ENCODE peak calls at places on chromosomes 5 and 9, in nine cellular contexts. A, B, O, E, X, U, F, M and L are unnamed samples.

GRCh38 chr5:169801324-169801777 is 164.3 kb downstream of the DOCK2 start:
- DNase-seq in F (no peak), B (no peak), U (no peak), X (no peak), E (peak), M (peak), A (no peak), O (no peak), L (peak)

GRCh38 chr5:35319231-35320002 is 89.1 kb upstream of the PRLR start:
- DNase-seq in U (peak), F (no peak), M (no peak), X (no peak), A (no peak), O (no peak), E (no peak), B (no peak), L (no peak)

GRCh38 chr5:176810084-176810597 is at the start of gene UNC5A:
- DNase-seq in B (peak), A (peak), F (peak), U (peak), O (peak), X (peak), E (peak), M (peak), L (no peak)

GRCh38 chr5:179870403-179870903 is 11.8 kb upstream of the MRNIP start:
- DNase-seq in O (no peak), B (no peak), F (peak), U (peak), A (no peak), E (no peak), X (peak), M (peak), L (peak)

GRCh38 chr9:87662808-87663528 is 63.0 kb upstream of the CTSL start:
- DNase-seq in M (peak), U (peak), F (peak), B (peak), A (peak), X (peak), E (peak), O (peak), L (no peak)

GRCh38 chr9:87678650-87679355 is 47.1 kb upstream of the CTSL start:
- DNase-seq in X (peak), M (peak), F (peak), O (peak), A (peak), U (peak), E (peak), B (peak), L (peak)

GRCh38 chr5:45604092-45604491 is 92.1 kb downstream of the HCN1 start:
- DNase-seq in B (no peak), O (no peak), M (no peak), A (no peak), U (peak), E (no peak), F (no peak), X (no peak), L (no peak)

GRCh38 chr9:32589083-32589713 is 16.2 kb upstream of the NDUFB6 start:
- DNase-seq in A (peak), U (peak), F (no peak), B (no peak), X (peak), O (peak), E (no peak), M (peak), L (no peak)

GRCh38 chr5:116574682-116575634 is at the start of gene SEMA6A:
- DNase-seq in E (peak), B (peak), X (peak), A (peak), U (peak), M (peak), O (peak), F (peak), L (peak)

GRCh38 chr9:77896269-77897245 is 135.1 kb downstream of the GNAQ start:
- DNase-seq in A (no peak), M (no peak), O (peak), B (peak), U (peak), E (peak), F (peak), X (no peak), L (no peak)

GRCh38 chr9:108953983-108954574 is 19.9 kb downstream of the ABITRAM start:
- DNase-seq in F (no peak), B (peak), O (peak), X (peak), U (peak), A (no peak), M (peak), E (peak), L (peak)

GRCh38 chr5:138832218-138832617 is 42.9 kb downstream of the LRRTM2 start:
- DNase-seq in F (no peak), U (peak), E (no peak), X (no peak), M (no peak), O (no peak), A (no peak), B (no peak), L (no peak)

GRCh38 chr9:69131682-69132081 is 42.4 kb upstream of the TJP2 start:
- DNase-seq in U (peak), M (no peak), A (no peak), F (no peak), B (no peak), X (no peak), O (no peak), E (no peak), L (no peak)

GRCh38 chr5:133200256-133200655 is 148.4 kb downstream of the HSPA4 start:
- DNase-seq in X (no peak), O (no peak), U (no peak), A (no peak), M (no peak), B (no peak), E (no peak), F (no peak), L (no peak)

GRCh38 chr5:14977058-14977640 is 105.6 kb upstream of the ANKH start:
- DNase-seq in A (no peak), X (no peak), B (no peak), M (no peak), U (no peak), E (no peak), F (no peak), O (no peak), L (peak)

GRCh38 chr5:50667079-50667652 is 729 bp downstream of the PARP8 start:
- DNase-seq in U (peak), X (peak), M (peak), F (peak), O (peak), A (no peak), B (peak), E (peak), L (no peak)

GRCh38 chr5:92518318-92518913 is 1062.6 kb downstream of the NR2F1-AS1 start:
- DNase-seq in X (peak), F (no peak), E (peak), B (no peak), O (peak), M (no peak), A (no peak), U (peak), L (no peak)

GRCh38 chr5:143442398-143442797 is 38.9 kb upstream of the NR3C1 start:
- DNase-seq in F (no peak), M (no peak), U (no peak), O (no peak), A (no peak), X (no peak), E (no peak), B (no peak), L (no peak)

GRCh38 chr5:75847561-75848021 is 130.4 kb upstream of the POC5 start:
- DNase-seq in X (no peak), U (no peak), E (no peak), A (no peak), F (no peak), M (no peak), O (no peak), B (no peak), L (no peak)

GRCh38 chr5:174725261-174725990 is 1.0 kb downstream of the MSX2 start:
- DNase-seq in M (no peak), B (no peak), E (no peak), O (no peak), F (no peak), U (no peak), A (no peak), X (peak), L (no peak)

GRCh38 chr5:14036947-14037346 is 92.5 kb upstream of the DNAH5 start:
- DNase-seq in O (no peak), M (no peak), F (no peak), B (no peak), A (no peak), E (no peak), U (peak), X (no peak), L (no peak)

GRCh38 chr5:143606043-143606752 is 202.7 kb upstream of the NR3C1 start:
- DNase-seq in M (no peak), B (no peak), F (no peak), A (no peak), E (no peak), X (no peak), O (no peak), U (no peak), L (no peak)

GRCh38 chr9:133845659-133845947 is 107.5 kb upstream of the SARDH start:
- DNase-seq in O (no peak), B (no peak), F (no peak), X (no peak), U (no peak), M (no peak), E (no peak), A (no peak), L (no peak)

GRCh38 chr5:103259705-103260355 is 1.3 kb downstream of the MACIR start:
- DNase-seq in E (peak), X (peak), B (peak), U (peak), A (no peak), M (no peak), O (peak), F (no peak), L (no peak)

GRCh38 chr5:19099195-19099594 is 888.8 kb downstream of the CDH18 start:
- DNase-seq in O (no peak), A (no peak), E (no peak), M (peak), X (no peak), U (no peak), B (no peak), F (no peak), L (no peak)

GRCh38 chr5:135565691-135566421 is 12.9 kb downstream of the CXCL14 start:
- DNase-seq in A (no peak), E (peak), B (peak), F (peak), U (peak), X (peak), M (peak), O (peak), L (no peak)

GRCh38 chr5:38284378-38284777 is 26.0 kb downstream of the EGFLAM start:
- DNase-seq in E (no peak), M (no peak), B (no peak), U (no peak), F (no peak), A (no peak), O (no peak), X (peak), L (no peak)

GRCh38 chr9:92245005-92245797 is 48.3 kb downstream of the IARS1 start:
- DNase-seq in B (no peak), E (no peak), F (no peak), A (no peak), U (peak), X (no peak), M (no peak), O (no peak), L (no peak)

GRCh38 chr5:133669472-133669871 is 57.1 kb upstream of the FSTL4 start:
- DNase-seq in U (no peak), E (no peak), B (no peak), X (no peak), F (no peak), M (no peak), O (no peak), A (no peak), L (no peak)

GRCh38 chr5:456351-457194 is 13.6 kb downstream of the EXOC3 start:
- DNase-seq in A (no peak), M (no peak), F (no peak), O (peak), B (no peak), E (peak), U (peak), X (no peak), L (no peak)

GRCh38 chr9:108761530-108762347 is 94.0 kb downstream of the ACTL7B start:
- DNase-seq in B (peak), O (peak), X (peak), F (peak), E (peak), A (peak), M (peak), U (peak), L (peak)

GRCh38 chr5:148730272-148730954 is 76.1 kb upstream of the HTR4 start:
- DNase-seq in A (no peak), O (no peak), U (peak), E (no peak), M (no peak), F (no peak), B (no peak), X (no peak), L (no peak)

GRCh38 chr9:105191508-105192118 is 52.8 kb upstream of the SLC44A1 start:
- DNase-seq in A (no peak), U (no peak), F (no peak), E (no peak), O (no peak), B (no peak), X (no peak), M (no peak), L (no peak)

GRCh38 chr9:4237748-4238511 is 61.9 kb downstream of the GLIS3 start:
- DNase-seq in A (no peak), E (no peak), F (no peak), O (no peak), U (peak), X (peak), M (no peak), B (no peak), L (no peak)

GRCh38 chr5:14131855-14132503 is 11.2 kb upstream of the TRIO start:
- DNase-seq in O (no peak), B (no peak), F (no peak), U (no peak), E (no peak), M (no peak), X (no peak), A (no peak), L (peak)

GRCh38 chr9:131262327-131263032 is 13.8 kb downstream of the FAM78A start:
- DNase-seq in X (no peak), A (no peak), U (no peak), M (no peak), B (no peak), F (no peak), O (no peak), E (no peak), L (no peak)